ENCODE peak calls at places on chromosome 19, in four cellular contexts. R is H1, P is K562, C is HepG2. Z is an unnamed sample.

GRCh38 chr19:47881757-47882156 is 4.4 kb downstream of the SULT2A1 start:
- DNase-seq in P (no peak), C (no peak), R (no peak), Z (no peak)

GRCh38 chr19:28008695-28009094 is 1204.3 kb downstream of the UQCRFS1 start:
- DNase-seq in C (no peak), P (no peak), R (no peak), Z (no peak)

GRCh38 chr19:355134-355533 is 10.5 kb upstream of the MIER2 start:
- DNase-seq in R (no peak), C (no peak), P (no peak), Z (no peak)

GRCh38 chr19:13979686-13980085 is 26.4 kb downstream of the RFX1 start:
- DNase-seq in R (no peak), C (no peak), P (no peak), Z (no peak)

GRCh38 chr19:6678690-6679109 is 8.7 kb upstream of the TNFSF14 start:
- DNase-seq in R (no peak), P (no peak), C (no peak), Z (no peak)

GRCh38 chr19:50649433-50650391 is at the start of gene C19orf81:
- DNase-seq in P (peak; percentile 65), R (no peak), C (no peak), Z (peak; percentile 68)

GRCh38 chr19:34364830-34365462 is at the start of gene GPI:
- DNase-seq in C (peak; percentile 61), P (peak; percentile 82), R (peak; percentile 15), Z (peak; percentile 80)

GRCh38 chr19:31103228-31103627 is 246.0 kb downstream of the TSHZ3 start:
- DNase-seq in C (no peak), P (no peak), R (no peak), Z (no peak)

GRCh38 chr19:2193807-2194206 is 30.1 kb downstream of the DOT1L start:
- DNase-seq in P (no peak), R (no peak), C (no peak), Z (no peak)

GRCh38 chr19:13011653-13012389 is 16.5 kb downstream of the NFIX start:
- DNase-seq in P (no peak), C (no peak), R (no peak), Z (no peak)

GRCh38 chr19:19154768-19155494 is 15.1 kb downstream of the MEF2B start:
- DNase-seq in R (no peak), C (no peak), P (no peak), Z (no peak)

GRCh38 chr19:19152668-19153384 is 14.5 kb upstream of the TMEM161A start:
- DNase-seq in P (no peak), R (no peak), C (no peak), Z (no peak)

GRCh38 chr19:19159534-19159933 is 10.5 kb downstream of the MEF2B start:
- DNase-seq in C (no peak), R (no peak), P (no peak), Z (no peak)

GRCh38 chr19:19157808-19158207 is 12.3 kb downstream of the MEF2B start:
- DNase-seq in P (no peak), R (no peak), C (no peak), Z (no peak)

GRCh38 chr19:19155495-19156219 is 14.4 kb downstream of the MEF2B start:
- DNase-seq in C (no peak), P (no peak), R (no peak), Z (no peak)
- TF ChIP-seq USF2 in C (no peak), P (no peak), R (no peak), Z (no peak)

GRCh38 chr19:5628919-5629481 is 6.1 kb downstream of the SAFB start:
- DNase-seq in C (no peak), P (no peak), R (no peak), Z (no peak)
- TF ChIP-seq KDM1A in C (no peak), P (no peak), R (no peak), Z (no peak)

DNA sequence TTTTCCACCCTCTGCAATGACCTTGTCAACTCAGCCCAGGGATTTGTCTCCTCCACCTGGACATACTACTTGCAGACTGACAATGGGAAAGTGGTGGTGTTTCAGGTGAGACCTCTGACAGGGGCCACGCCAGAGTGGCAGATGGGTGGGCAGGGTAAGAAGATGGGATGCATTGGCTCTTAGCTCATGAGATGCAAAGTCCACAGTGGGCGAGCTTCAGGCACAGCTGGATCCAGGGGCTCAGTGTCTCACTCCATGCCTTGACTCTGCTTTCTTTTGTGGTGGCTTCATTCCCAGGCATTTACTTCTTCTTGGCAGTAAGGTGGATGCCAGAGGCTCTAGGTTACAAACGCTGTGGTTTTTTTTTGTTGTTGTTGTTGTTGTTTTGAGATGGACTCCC is 3.4 kb downstream of the TMEM59L start:
- DNase-seq in C (no peak), P (no peak), R (no peak), Z (no peak)
- TF ChIP-seq USF2 in C (no peak), P (no peak), R (no peak), Z (no peak)

GRCh38 chr19:46431824-46432223 is 3.1 kb upstream of the PNMA8C start:
- DNase-seq in P (peak; percentile 36), R (no peak), C (no peak), Z (peak; percentile 34)
- TF ChIP-seq KDM1A in P (no peak), R (no peak), C (no peak), Z (no peak)

DNA sequence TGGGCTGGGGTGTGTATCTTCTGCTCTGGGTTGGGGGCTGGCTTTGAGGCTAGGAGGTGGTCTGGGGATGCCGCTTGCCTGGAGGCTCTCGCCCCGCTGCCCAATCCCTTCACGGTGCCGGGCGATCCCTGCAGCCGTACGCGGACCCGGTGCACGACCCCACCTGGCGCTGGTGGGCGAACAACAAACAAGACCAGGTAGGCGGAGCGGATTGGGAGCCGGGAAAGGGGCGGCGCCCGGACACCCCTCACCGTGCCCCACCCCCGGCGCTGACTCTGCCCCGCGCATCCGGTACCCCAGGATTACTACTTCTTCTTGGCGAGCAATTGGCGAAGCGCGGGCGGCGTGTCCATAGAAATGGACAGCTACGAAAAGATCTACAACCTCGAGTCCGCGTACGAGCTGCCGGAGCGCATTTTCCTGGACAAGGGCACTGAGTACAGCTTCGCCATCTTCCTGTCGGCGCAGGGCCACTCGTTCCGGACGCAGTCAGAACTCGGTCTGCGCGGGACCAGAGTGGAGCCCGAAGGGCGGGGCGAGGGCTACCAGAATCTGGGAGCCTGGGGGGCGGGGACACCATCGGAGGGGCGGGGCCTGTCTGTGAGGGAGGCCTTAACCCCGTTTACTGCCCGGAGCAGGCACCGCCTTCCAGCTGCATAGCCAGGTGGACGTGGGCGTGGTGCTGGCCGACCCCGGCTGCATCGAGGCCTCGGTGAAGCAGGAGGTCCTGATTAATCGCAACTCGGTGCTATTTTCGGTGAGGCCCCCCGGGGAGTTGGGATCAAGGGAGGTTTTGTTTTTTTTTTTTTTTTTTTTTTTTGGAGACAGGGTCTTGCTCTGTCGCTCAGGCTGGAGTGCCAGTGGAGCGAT is 12.1 kb upstream of the PSMD8 start:
- DNase-seq in C (peak; percentile 23), P (peak; percentile 93), R (peak; percentile 71), Z (peak; percentile 92)
- TF ChIP-seq USF2 in C (no peak), P (no peak), R (no peak), Z (no peak)

DNA sequence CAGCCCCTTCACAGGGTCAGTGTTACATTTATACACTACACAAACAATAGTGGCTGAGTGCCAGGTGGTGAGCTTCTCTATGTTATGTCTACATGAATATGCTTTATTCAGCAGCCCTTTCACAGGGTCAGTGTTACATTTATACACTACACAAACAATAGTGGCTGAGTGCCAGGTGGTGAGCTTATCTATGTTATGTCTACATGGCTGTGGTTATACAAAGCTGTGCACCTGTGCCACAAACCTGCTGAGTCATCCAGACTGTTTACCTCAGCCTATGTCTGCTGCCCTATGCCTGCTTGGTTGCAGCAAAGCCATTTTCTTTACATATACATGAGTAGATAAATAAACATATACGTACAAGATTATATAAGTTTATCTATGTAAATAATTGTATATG is 76.5 kb downstream of the ZNF726 start:
- DNase-seq in R (no peak), P (no peak), C (peak; percentile 49), Z (no peak)
- TF ChIP-seq KDM1A in R (no peak), P (no peak), C (no peak), Z (no peak)

GRCh38 chr19:54373781-54374266 is 9.1 kb upstream of the LAIR1 start:
- DNase-seq in P (no peak), R (no peak), C (no peak), Z (no peak)
- TF ChIP-seq USF2 in P (no peak), R (no peak), C (no peak), Z (no peak)